ENCODE peak calls at places on chromosome 10, in five cellular contexts. G is SK-N-SH, I is Panc1, F is stomach, J is ascending aorta. N is an unnamed sample. For H3K9me3, the result is how much of the 10 kb centered on the place peaks cover.

GRCh38 chr10:59085641-59086502 is 90.6 kb upstream of the PHYHIPL start:
- DNase-seq in J (no peak), F (no peak), G (no peak), I (no peak), N (peak)

GRCh38 chr10:86951184-86951761 is 6.1 kb downstream of the MMRN2 start:
- DNase-seq in F (no peak), I (no peak), J (peak), G (no peak), N (no peak)

GRCh38 chr10:69451209-69451783 is at the start of gene TSPAN15:
- DNase-seq in J (peak), F (peak), G (peak), I (no peak), N (peak)

GRCh38 chr10:82397859-82398258 is 522.9 kb downstream of the NRG3 start:
- DNase-seq in G (no peak), F (no peak), J (no peak), I (no peak), N (no peak)

GRCh38 chr10:82429302-82429701 is 554.3 kb downstream of the NRG3 start:
- DNase-seq in G (no peak), I (no peak), F (no peak), J (no peak), N (no peak)

GRCh38 chr10:60883187-60883586 is 60.8 kb downstream of the RHOBTB1 start:
- DNase-seq in G (peak), F (peak), J (no peak), I (peak), N (no peak)

GRCh38 chr10:50375745-50376144 is 124.4 kb upstream of the ASAH2 start:
- DNase-seq in J (no peak), F (no peak), I (no peak), G (no peak), N (no peak)

GRCh38 chr10:84668186-84668763 is 339.9 kb downstream of the CCSER2 start:
- DNase-seq in I (no peak), G (no peak), J (no peak), F (no peak), N (no peak)

GRCh38 chr10:129075936-129076335 is 391.1 kb upstream of the MGMT start:
- DNase-seq in I (no peak), F (no peak), J (no peak), G (no peak), N (peak)

GRCh38 chr10:80460399-80461207 is 6.5 kb downstream of the TSPAN14 start:
- DNase-seq in G (no peak), I (no peak), F (peak), J (no peak), N (no peak)

GRCh38 chr10:101310528-101311439 is 43.2 kb upstream of the BTRC start:
- DNase-seq in F (peak), I (no peak), G (peak), J (no peak), N (no peak)

GRCh38 chr10:119313645-119314044 is 106.3 kb downstream of the GRK5 start:
- DNase-seq in G (no peak), I (no peak), F (no peak), J (no peak), N (no peak)

GRCh38 chr10:7107287-7107686 is 303.5 kb downstream of the SFMBT2 start:
- DNase-seq in I (no peak), J (no peak), F (no peak), G (no peak), N (no peak)

GRCh38 chr10:33501161-33501560 is 166.7 kb upstream of the NRP1 start:
- DNase-seq in I (no peak), G (no peak), J (no peak), F (no peak), N (no peak)

GRCh38 chr10:99742701-99743100 is 10.7 kb downstream of the CUTC start:
- DNase-seq in I (no peak), F (no peak), J (no peak), G (no peak), N (no peak)

GRCh38 chr10:46526682-46527038 is 29.8 kb downstream of the GPRIN2 start:
- DNase-seq in F (peak), G (peak), I (no peak), J (peak), N (no peak)

GRCh38 chr10:25934673-25935139 is 677 bp downstream of the MYO3A start:
- DNase-seq in F (no peak), I (no peak), G (peak), J (no peak), N (no peak)

GRCh38 chr10:30247704-30248103 is 101.4 kb downstream of the MTPAP start:
- DNase-seq in G (no peak), I (no peak), J (no peak), F (no peak), N (no peak)

GRCh38 chr10:128880221-128880620 is 586.8 kb upstream of the MGMT start:
- DNase-seq in I (no peak), J (no peak), F (no peak), G (no peak), N (no peak)

GRCh38 chr10:125720002-125720382 is 483 bp downstream of the EDRF1 start:
- DNase-seq in F (no peak), G (no peak), I (no peak), J (no peak), N (no peak)

GRCh38 chr10:125722811-125723210 is 3.3 kb downstream of the EDRF1 start:
- DNase-seq in G (no peak), F (no peak), J (no peak), I (no peak), N (no peak)

GRCh38 chr10:125719173-125720001 is at the start of gene EDRF1:
- DNase-seq in I (peak), J (peak), F (peak), G (peak), N (peak)

GRCh38 chr10:125726914-125727313 is 7.4 kb downstream of the EDRF1 start:
- DNase-seq in G (no peak), I (no peak), J (no peak), F (no peak), N (no peak)

GRCh38 chr10:125721035-125721434 is 1.5 kb downstream of the EDRF1 start:
- DNase-seq in J (no peak), G (no peak), I (no peak), F (no peak), N (no peak)
- H3K4me3 ChIP-seq in J (no peak), G (peak), I (peak), F (no peak), N (no peak)

DNA sequence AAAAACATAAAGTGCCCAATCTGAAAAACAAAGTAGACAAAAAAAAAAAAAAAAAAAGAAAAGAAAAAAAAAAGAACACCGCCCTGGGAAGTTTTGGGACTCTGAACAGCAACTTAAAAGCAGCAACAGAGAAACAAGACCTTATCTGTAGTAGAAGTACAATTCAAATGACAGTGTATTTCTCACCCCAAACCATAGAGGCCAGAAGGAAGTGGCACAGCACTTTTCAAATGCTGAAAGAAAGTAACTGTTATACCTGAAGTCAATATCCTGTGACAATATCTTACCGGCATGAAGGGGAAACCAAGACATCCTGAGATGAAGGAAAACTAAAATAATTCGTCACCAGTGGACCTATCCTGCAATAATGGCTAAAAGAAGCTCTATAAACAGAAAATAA is 112.1 kb downstream of the DNAJC1 start:
- DNase-seq in I (no peak), J (no peak), G (no peak), F (no peak), N (no peak)
- H3K9me3 ChIP-seq in I (under half), J (under half), G (under half), F (under half), N (under half)

GRCh38 chr10:122468220-122468922 is 7.0 kb downstream of the HTRA1 start:
- DNase-seq in J (peak), I (no peak), G (no peak), F (no peak), N (no peak)
- H3K27ac ChIP-seq in J (peak), I (no peak), G (peak), F (peak), N (no peak)

DNA sequence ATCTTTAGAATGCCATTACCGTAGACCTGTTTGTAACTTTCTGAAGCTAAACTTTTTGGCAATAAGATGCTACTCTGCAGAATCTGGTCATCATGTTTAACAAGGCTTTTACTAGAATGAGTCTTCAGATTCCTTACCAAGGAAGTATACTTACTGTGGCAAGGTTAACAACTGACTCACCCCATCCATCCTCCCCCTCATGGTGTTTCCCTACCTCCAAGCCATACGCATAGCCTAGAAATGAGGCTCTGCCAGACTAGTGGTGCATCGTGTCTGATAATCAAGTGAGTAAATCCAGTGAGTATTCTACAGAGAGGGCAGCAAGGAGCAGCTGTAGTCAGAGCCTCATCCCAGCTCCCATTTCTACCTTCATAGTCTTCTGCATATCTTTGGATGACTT is 223.6 kb downstream of the IPMK start:
- DNase-seq in F (no peak), G (no peak), I (no peak), J (no peak), N (no peak)
- H3K4me3 ChIP-seq in F (no peak), G (no peak), I (no peak), J (no peak), N (no peak)

GRCh38 chr10:131900350-131901152 is at the start of gene PPP2R2D:
- DNase-seq in J (peak), F (peak), I (peak), G (peak), N (peak)
- H3K9me3 ChIP-seq in J (under half), F (under half), I (under half), G (under half), N (under half)

GRCh38 chr10:91887075-91887899 is 22.0 kb downstream of the FGFBP3 start:
- DNase-seq in J (peak), F (no peak), G (peak), I (no peak), N (no peak)
- H3K27ac ChIP-seq in J (peak), F (peak), G (no peak), I (peak), N (no peak)

DNA sequence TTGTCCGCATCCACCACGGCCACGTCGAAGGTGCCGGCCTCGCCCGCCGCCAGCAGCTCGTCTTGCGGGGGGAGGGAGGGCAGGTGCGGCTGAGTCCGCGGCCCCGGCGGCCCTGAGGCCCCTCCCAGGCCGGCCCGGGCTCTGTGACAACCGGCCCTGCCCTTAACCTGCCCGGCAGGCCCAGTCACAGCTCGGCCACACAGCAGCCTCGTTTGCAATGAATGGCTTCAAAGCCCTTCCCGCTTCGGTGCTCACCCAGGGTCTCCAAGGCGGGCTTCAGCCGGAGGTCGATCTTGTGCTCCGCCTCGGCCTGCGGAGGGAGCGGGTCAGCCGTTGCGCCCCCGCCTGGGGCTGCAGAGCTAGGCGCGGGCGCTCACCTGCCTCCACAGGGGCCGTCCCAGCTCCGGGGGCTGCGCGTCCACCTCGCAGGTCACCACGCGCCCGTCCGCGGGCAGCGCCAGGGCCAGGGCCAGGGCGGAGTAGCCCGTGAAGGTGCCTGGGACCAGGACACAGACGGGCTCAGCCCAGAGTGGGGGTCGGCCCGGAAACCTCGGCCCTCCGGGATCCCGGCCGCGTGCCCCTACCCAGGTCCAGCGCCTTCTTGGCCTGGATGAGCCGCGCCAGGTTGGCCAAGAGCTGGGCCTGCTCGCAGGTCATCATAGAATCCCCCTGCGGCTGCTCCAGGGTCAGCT is 928 bp downstream of the COMTD1 start:
- DNase-seq in I (no peak), J (no peak), F (peak), G (peak), N (no peak)
- H3K4me3 ChIP-seq in I (peak), J (peak), F (peak), G (peak), N (peak)

GRCh38 chr10:131220601-131221171 is 90.8 kb downstream of the TCERG1L start:
- DNase-seq in I (no peak), G (no peak), F (no peak), J (no peak), N (no peak)

GRCh38 chr10:131221632-131222277 is 89.8 kb downstream of the TCERG1L start:
- DNase-seq in J (no peak), F (no peak), G (no peak), I (no peak), N (no peak)

GRCh38 chr10:131218811-131219583 is 92.5 kb downstream of the TCERG1L start:
- DNase-seq in I (no peak), J (no peak), F (no peak), G (no peak), N (no peak)

GRCh38 chr10:131219584-131219886 is 92.0 kb downstream of the TCERG1L start:
- DNase-seq in J (no peak), I (no peak), G (no peak), F (no peak), N (no peak)

DNA sequence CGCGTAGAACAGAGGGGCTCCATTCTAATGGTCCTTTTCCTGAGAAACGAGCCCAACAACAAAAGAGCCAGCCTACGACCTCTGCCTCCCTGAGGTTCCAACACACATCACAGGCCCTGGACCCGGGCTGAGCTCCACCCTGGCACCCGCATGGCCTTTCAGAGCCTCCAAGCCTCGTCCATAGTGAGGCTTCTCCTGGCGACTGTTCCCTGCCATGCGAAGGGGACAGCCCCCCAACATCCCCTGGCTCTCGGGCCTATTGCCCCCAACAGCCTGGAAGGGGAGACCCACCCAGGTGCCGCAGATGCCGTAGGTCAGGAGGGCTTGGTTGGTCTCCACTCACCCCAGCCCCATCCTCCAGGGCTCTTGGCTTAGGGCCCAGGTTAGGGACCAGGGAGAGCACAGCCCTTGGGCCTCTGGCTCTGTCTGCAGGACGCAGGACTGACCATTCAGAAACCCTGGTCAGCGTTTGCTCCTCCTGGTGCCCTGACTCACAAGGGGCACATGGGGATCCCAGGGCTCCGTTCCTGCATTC is 91.5 kb downstream of the TCERG1L start:
- DNase-seq in G (no peak), F (no peak), J (no peak), I (no peak), N (no peak)
- H3K9me3 ChIP-seq in G (under half), F (under half), J (under half), I (under half), N (under half)

GRCh38 chr10:79140906-79141305 is 72.1 kb downstream of the ZMIZ1 start:
- DNase-seq in F (no peak), I (no peak), J (no peak), G (no peak), N (no peak)
- H3K27ac ChIP-seq in F (peak), I (no peak), J (peak), G (peak), N (no peak)

N was measured in SJSA1.